ENCODE peak calls at places on chromosomes 13 and 19, in seven cellular contexts. E is NCI-H1105, M is fibroblast of lung, T is tibial nerve, H is cardiac muscle cell, W is NCI-H1417, G is C1 segment of cervical spinal cord. I is an unnamed sample.

GRCh38 chr13:31045621-31046081 is 113.2 kb downstream of the TEX26 start:
- DNase-seq in E (no peak), M (peak), T (no peak), H (peak), W (peak), G (no peak), I (no peak)

GRCh38 chr13:77519808-77520207 is 15.7 kb upstream of the SCEL start:
- DNase-seq in E (no peak), M (peak), T (no peak), H (no peak), W (no peak), G (no peak), I (no peak)

GRCh38 chr13:91406619-91407018 is 8.2 kb downstream of the GPC5 start:
- DNase-seq in E (peak), M (peak), T (no peak), H (peak), W (peak), G (no peak), I (peak)

GRCh38 chr19:1102407-1103106 is 1.2 kb upstream of the GPX4 start:
- DNase-seq in E (no peak), M (peak), T (peak), H (peak), W (no peak), G (no peak), I (no peak)

GRCh38 chr13:99766641-99767045 is 204.9 kb downstream of the ZIC5 start:
- DNase-seq in E (no peak), M (no peak), T (no peak), H (no peak), W (no peak), G (no peak), I (peak)

GRCh38 chr19:10262771-10263170 is 8.1 kb upstream of the ICAM1 start:
- DNase-seq in E (no peak), M (peak), T (no peak), H (peak), W (no peak), G (no peak), I (no peak)

GRCh38 chr19:54191671-54192453 is 754 bp downstream of the TSEN34 start:
- DNase-seq in E (no peak), M (peak), T (no peak), H (no peak), W (no peak), G (peak), I (no peak)

GRCh38 chr19:47704656-47705055 is 8.6 kb upstream of the EHD2 start:
- DNase-seq in E (no peak), M (no peak), T (no peak), H (no peak), W (no peak), G (no peak), I (no peak)

GRCh38 chr13:58313219-58313618 is 681.7 kb downstream of the PCDH17 start:
- DNase-seq in E (no peak), M (no peak), T (no peak), H (no peak), W (no peak), G (no peak), I (no peak)

GRCh38 chr19:37654833-37655688 is at the start of gene ZFP30:
- DNase-seq in E (peak), M (peak), T (peak), H (peak), W (peak), G (peak), I (peak)

GRCh38 chr19:29478578-29479565 is 46.9 kb upstream of the VSTM2B start:
- DNase-seq in E (peak), M (no peak), T (no peak), H (no peak), W (peak), G (peak), I (peak)

GRCh38 chr13:39106216-39106995 is 68.2 kb downstream of the NHLRC3 start:
- DNase-seq in E (peak), M (no peak), T (no peak), H (no peak), W (peak), G (peak), I (peak)

GRCh38 chr13:113948034-113948742 is 25.7 kb downstream of the C13orf46 start:
- DNase-seq in E (no peak), M (no peak), T (no peak), H (no peak), W (no peak), G (no peak), I (no peak)

GRCh38 chr13:71358218-71358617 is 508.8 kb downstream of the DACH1 start:
- DNase-seq in E (no peak), M (no peak), T (no peak), H (no peak), W (no peak), G (no peak), I (no peak)

GRCh38 chr13:59776924-59777690 is 386.6 kb downstream of the DIAPH3 start:
- DNase-seq in E (no peak), M (peak), T (no peak), H (peak), W (no peak), G (no peak), I (no peak)

GRCh38 chr13:77478645-77478997 is 56.9 kb upstream of the SCEL start:
- DNase-seq in E (no peak), M (no peak), T (no peak), H (no peak), W (no peak), G (no peak), I (no peak)

GRCh38 chr13:39313721-39314120 is 275.5 kb downstream of the NHLRC3 start:
- DNase-seq in E (no peak), M (no peak), T (no peak), H (no peak), W (no peak), G (no peak), I (no peak)

GRCh38 chr13:45472171-45472705 is 7.5 kb downstream of the COG3 start:
- DNase-seq in E (no peak), M (peak), T (no peak), H (no peak), W (no peak), G (no peak), I (no peak)

GRCh38 chr13:80160110-80160509 is 180.8 kb downstream of the SPRY2 start:
- DNase-seq in E (no peak), M (no peak), T (no peak), H (no peak), W (no peak), G (no peak), I (no peak)

GRCh38 chr19:2034729-2035589 is 16.1 kb downstream of the MKNK2 start:
- DNase-seq in E (no peak), M (no peak), T (no peak), H (peak), W (no peak), G (no peak), I (no peak)

GRCh38 chr13:26050568-26051230 is 1.1 kb downstream of the SHISA2 start:
- DNase-seq in E (no peak), M (peak), T (no peak), H (peak), W (peak), G (no peak), I (peak)

GRCh38 chr13:114152831-114153371 is 20.5 kb upstream of the RASA3 start:
- DNase-seq in E (no peak), M (peak), T (no peak), H (peak), W (no peak), G (no peak), I (no peak)

GRCh38 chr19:44869728-44870470 is 21.2 kb upstream of the TOMM40 start:
- DNase-seq in E (no peak), M (peak), T (peak), H (peak), W (no peak), G (no peak), I (no peak)

GRCh38 chr13:21287331-21287907 is 111.0 kb downstream of the MRPL57 start:
- DNase-seq in E (no peak), M (no peak), T (no peak), H (no peak), W (no peak), G (no peak), I (no peak)

GRCh38 chr13:76210262-76210661 is 574.1 kb downstream of the LMO7 start:
- DNase-seq in E (peak), M (peak), T (no peak), H (peak), W (no peak), G (no peak), I (no peak)

GRCh38 chr19:40612831-40613668 is 11.9 kb downstream of the LTBP4 start:
- DNase-seq in E (peak), M (peak), T (peak), H (peak), W (no peak), G (no peak), I (no peak)

GRCh38 chr13:36920612-36921185 is 661 bp upstream of the SMAD9 start:
- DNase-seq in E (no peak), M (peak), T (no peak), H (no peak), W (peak), G (no peak), I (no peak)

GRCh38 chr19:18156841-18157464 is 4.0 kb downstream of the PIK3R2 start:
- DNase-seq in E (peak), M (peak), T (peak), H (peak), W (peak), G (peak), I (peak)

GRCh38 chr13:101624210-101624922 is 171.9 kb downstream of the ITGBL1 start:
- DNase-seq in E (no peak), M (no peak), T (no peak), H (no peak), W (peak), G (no peak), I (peak)